ENCODE peak calls at places on chromosomes 12 and 14, in ten cellular contexts. G is HT-29; T is stimulated activated CD8-positive, alpha-beta memory T cell treated with anti-CD3 and anti-CD28 coated beads, Interleukin-7, amount 100 ng/mL, for 4 hours; O is pancreas; D is pulmonary artery endothelial cell; V is AG08396; H is occipital lobe; Q is MCF 10A; U is epithelial cell of esophagus; R is left colon. F is an unnamed sample.

GRCh38 chr14:69342928-69343525 is 55.1 kb downstream of the ERH start:
- DNase-seq in G (peak), T (no peak), O (no peak), D (no peak), V (no peak), H (no peak), Q (no peak), U (no peak), R (peak), F (no peak)

GRCh38 chr12:119176267-119177055 is 2.3 kb upstream of the HSPB8 start:
- DNase-seq in G (peak), T (no peak), O (no peak), D (peak), V (peak), H (peak), Q (peak), U (peak), R (peak), F (peak)

GRCh38 chr12:16603916-16604575 is 1.9 kb downstream of the LMO3 start:
- DNase-seq in G (no peak), T (no peak), O (no peak), D (no peak), V (no peak), H (no peak), Q (no peak), U (no peak), R (no peak), F (peak)

GRCh38 chr14:54737132-54737711 is 165.4 kb downstream of the GCH1 start:
- DNase-seq in G (peak), T (no peak), O (no peak), D (no peak), V (peak), H (no peak), Q (peak), U (peak), R (no peak), F (no peak)

GRCh38 chr14:68089146-68089715 is 269.7 kb downstream of the RAD51B start:
- DNase-seq in G (no peak), T (no peak), O (no peak), D (no peak), V (no peak), H (no peak), Q (no peak), U (peak), R (no peak), F (peak)

GRCh38 chr12:122467983-122468382 is 32.7 kb downstream of the ZCCHC8 start:
- DNase-seq in G (peak), T (no peak), O (no peak), D (no peak), V (no peak), H (no peak), Q (peak), U (peak), R (no peak), F (no peak)

GRCh38 chr14:37864861-37865718 is 269.7 kb downstream of the TTC6 start:
- DNase-seq in G (peak), T (no peak), O (no peak), D (no peak), V (no peak), H (peak), Q (peak), U (peak), R (no peak), F (no peak)

GRCh38 chr14:21185506-21185905 is 29.6 kb upstream of the OR5AU1 start:
- DNase-seq in G (no peak), T (no peak), O (no peak), D (no peak), V (no peak), H (no peak), Q (no peak), U (no peak), R (no peak), F (no peak)

GRCh38 chr14:82657186-82657675 is 1123.6 kb upstream of the SEL1L start:
- DNase-seq in G (no peak), T (no peak), O (no peak), D (no peak), V (no peak), H (no peak), Q (peak), U (peak), R (no peak), F (peak)

GRCh38 chr12:105617141-105617540 is 286.6 kb downstream of the C12orf75 start:
- DNase-seq in G (no peak), T (no peak), O (no peak), D (no peak), V (no peak), H (no peak), Q (peak), U (peak), R (no peak), F (no peak)

GRCh38 chr12:25806271-25806670 is 152.2 kb upstream of the RASSF8 start:
- DNase-seq in G (no peak), T (no peak), O (no peak), D (no peak), V (no peak), H (no peak), Q (peak), U (peak), R (no peak), F (no peak)

GRCh38 chr14:54343276-54344121 is 53.3 kb upstream of the CDKN3 start:
- DNase-seq in G (peak), T (no peak), O (no peak), D (no peak), V (no peak), H (no peak), Q (peak), U (no peak), R (no peak), F (peak)

GRCh38 chr12:112762753-112763152 is 28.8 kb upstream of the RPH3A start:
- DNase-seq in G (no peak), T (no peak), O (no peak), D (no peak), V (no peak), H (no peak), Q (no peak), U (no peak), R (no peak), F (no peak)

GRCh38 chr14:69354383-69355154 is 43.5 kb downstream of the ERH start:
- DNase-seq in G (no peak), T (peak), O (no peak), D (no peak), V (no peak), H (no peak), Q (no peak), U (peak), R (peak), F (no peak)

GRCh38 chr12:51821423-51822260 is 26.9 kb downstream of the FIGNL2 start:
- DNase-seq in G (no peak), T (no peak), O (peak), D (no peak), V (no peak), H (no peak), Q (no peak), U (no peak), R (peak), F (no peak)

GRCh38 chr12:69519871-69520270 is 49.7 kb downstream of the FRS2 start:
- DNase-seq in G (no peak), T (no peak), O (no peak), D (no peak), V (no peak), H (no peak), Q (no peak), U (no peak), R (no peak), F (no peak)

GRCh38 chr12:47190271-47190750 is 110.6 kb upstream of the AMIGO2 start:
- DNase-seq in G (no peak), T (no peak), O (no peak), D (no peak), V (peak), H (no peak), Q (peak), U (peak), R (no peak), F (no peak)

GRCh38 chr14:61661471-61661988 is 33.8 kb upstream of the HIF1A start:
- DNase-seq in G (no peak), T (no peak), O (no peak), D (no peak), V (no peak), H (no peak), Q (peak), U (no peak), R (no peak), F (no peak)

GRCh38 chr12:81992461-81992860 is 233.3 kb upstream of the PPFIA2 start:
- DNase-seq in G (peak), T (peak), O (no peak), D (no peak), V (no peak), H (no peak), Q (peak), U (peak), R (peak), F (no peak)

GRCh38 chr12:38704455-38704854 is 200.9 kb downstream of the CPNE8 start:
- DNase-seq in G (no peak), T (no peak), O (no peak), D (no peak), V (no peak), H (no peak), Q (no peak), U (no peak), R (no peak), F (no peak)